ENCODE peak calls at places on chromosomes 16 and 17, in four cellular contexts. E, T, X and I are unnamed samples.

GRCh38 chr17:28474035-28474640 is 694 bp downstream of the SLC13A2 start:
- DNase-seq in T (no peak), X (no peak), E (no peak), I (no peak)

GRCh38 chr17:82698974-82699442 is 510 bp upstream of the RAB40B start:
- DNase-seq in T (no peak), X (no peak), E (no peak), I (no peak)

GRCh38 chr17:44931376-44931775 is 16.1 kb upstream of the GFAP start:
- DNase-seq in E (no peak), X (no peak), T (no peak), I (no peak)

GRCh38 chr17:28937044-28937729 is 14.1 kb downstream of the PHF12 start:
- DNase-seq in E (no peak), T (no peak), X (no peak), I (no peak)

GRCh38 chr16:85782476-85782875 is 16.9 kb downstream of the EMC8 start:
- DNase-seq in E (no peak), X (no peak), T (no peak), I (no peak)

GRCh38 chr16:11682655-11683096 is 14.4 kb downstream of the SNN start:
- DNase-seq in E (no peak), T (no peak), X (no peak), I (no peak)

GRCh38 chr17:72465191-72466024 is 344.6 kb downstream of the SOX9 start:
- DNase-seq in E (no peak), T (no peak), X (peak; percentile 93), I (peak; percentile 73)

GRCh38 chr17:16085066-16085699 is 85.6 kb downstream of the TTC19 start:
- DNase-seq in X (no peak), E (no peak), T (no peak), I (no peak)

GRCh38 chr16:62869837-62870236 is 833.6 kb upstream of the CDH8 start:
- DNase-seq in E (no peak), X (peak; percentile 11), T (no peak), I (peak; percentile 26)

GRCh38 chr16:66369055-66369592 is 2.6 kb downstream of the CDH5 start:
- DNase-seq in T (no peak), E (no peak), X (no peak), I (no peak)

GRCh38 chr17:82984751-82985435 is 94.5 kb upstream of the METRNL start:
- DNase-seq in E (no peak), X (no peak), T (no peak), I (no peak)

GRCh38 chr16:48393843-48394703 is 8.9 kb upstream of the SIAH1 start:
- DNase-seq in X (no peak), T (peak; percentile 83), E (peak; percentile 26), I (no peak)

GRCh38 chr16:82954224-82954929 is 327.6 kb downstream of the CDH13 start:
- DNase-seq in X (no peak), T (no peak), E (no peak), I (no peak)

GRCh38 chr17:7576432-7576937 is 3.0 kb upstream of the CD68 start:
- DNase-seq in X (no peak), E (no peak), T (no peak), I (no peak)

DNA sequence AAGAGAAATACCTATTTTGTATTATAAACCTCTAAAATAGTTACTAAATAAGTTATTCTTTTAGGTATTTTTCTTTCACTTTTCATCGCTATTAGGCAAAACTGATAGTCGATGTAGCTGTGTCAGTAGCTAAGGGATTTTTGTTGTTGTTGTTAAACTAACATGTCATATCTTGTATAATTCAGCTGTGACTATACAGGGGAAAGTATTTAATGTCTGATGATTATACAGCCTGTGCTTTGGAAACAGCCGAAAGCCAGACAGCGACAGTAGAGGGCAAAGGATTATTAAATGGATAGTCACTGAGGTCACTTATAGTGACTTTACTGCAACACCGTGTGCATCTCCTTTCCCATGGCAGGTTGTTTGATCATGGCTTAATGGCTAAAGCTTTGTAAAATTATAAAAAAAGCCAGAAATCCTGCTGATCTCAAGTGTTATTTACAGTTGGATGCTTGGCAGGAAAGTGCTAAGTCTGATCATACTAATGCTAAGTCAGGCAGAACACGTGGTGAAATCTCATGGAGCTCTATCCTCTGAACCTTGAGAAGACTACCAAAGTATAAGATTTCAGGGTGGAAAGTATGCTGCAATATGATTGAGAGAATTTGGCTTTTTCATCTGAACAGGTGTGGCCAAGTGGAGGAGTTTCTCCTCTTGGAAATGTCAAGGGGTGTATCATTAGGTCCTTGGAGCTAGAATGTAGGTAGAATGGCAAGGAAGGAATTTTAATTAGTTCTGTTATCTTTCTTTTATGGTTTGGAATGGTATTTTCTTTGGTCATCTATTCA is 88.4 kb downstream of the FTO start:
- DNase-seq in X (no peak), T (no peak), E (no peak), I (no peak)
- H3K27me3 ChIP-seq in X (no peaks in the 10 kb centered on the region), T (no peaks in the 10 kb centered on the region), E (no peaks in the 10 kb centered on the region), I (no peaks in the 10 kb centered on the region)

DNA sequence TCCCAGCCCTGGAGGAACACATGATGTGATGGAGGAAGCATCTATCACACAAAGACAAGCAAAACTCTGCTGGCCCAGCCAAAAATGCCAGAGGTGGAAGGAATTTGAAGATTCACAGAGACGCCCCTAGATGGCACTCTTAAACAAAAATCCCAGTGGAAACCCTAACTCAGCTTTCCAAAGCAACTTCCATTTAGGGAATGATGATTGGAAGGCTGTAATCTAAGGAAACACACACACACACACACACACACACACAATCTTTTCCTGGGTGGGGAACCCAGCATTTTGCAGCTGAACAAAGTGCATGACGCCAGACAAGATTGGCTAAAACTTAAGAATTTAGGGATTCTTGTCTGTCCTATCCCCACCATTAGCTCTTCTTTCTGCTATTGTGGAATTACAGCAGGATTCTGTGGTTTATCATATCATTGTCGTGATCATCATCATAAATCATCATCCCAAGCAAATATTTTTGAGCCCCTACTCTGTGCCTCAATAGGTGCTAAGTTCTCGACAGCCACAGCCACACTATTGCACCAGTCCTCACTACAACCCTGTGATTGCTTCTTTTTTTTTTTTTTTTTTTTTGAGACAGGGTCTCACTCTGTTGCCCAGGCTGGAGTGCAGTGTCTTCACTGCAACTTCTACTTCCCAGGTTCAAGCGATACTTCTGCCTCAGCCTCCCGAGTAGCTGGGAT is 1.6 kb upstream of the LDAF1 start:
- DNase-seq in X (no peak), T (no peak), E (no peak), I (no peak)
- TF ChIP-seq CTCF in X (peak; percentile 80), T (peak; percentile 57), E (peak; percentile 44), I (peak; percentile 55)

DNA sequence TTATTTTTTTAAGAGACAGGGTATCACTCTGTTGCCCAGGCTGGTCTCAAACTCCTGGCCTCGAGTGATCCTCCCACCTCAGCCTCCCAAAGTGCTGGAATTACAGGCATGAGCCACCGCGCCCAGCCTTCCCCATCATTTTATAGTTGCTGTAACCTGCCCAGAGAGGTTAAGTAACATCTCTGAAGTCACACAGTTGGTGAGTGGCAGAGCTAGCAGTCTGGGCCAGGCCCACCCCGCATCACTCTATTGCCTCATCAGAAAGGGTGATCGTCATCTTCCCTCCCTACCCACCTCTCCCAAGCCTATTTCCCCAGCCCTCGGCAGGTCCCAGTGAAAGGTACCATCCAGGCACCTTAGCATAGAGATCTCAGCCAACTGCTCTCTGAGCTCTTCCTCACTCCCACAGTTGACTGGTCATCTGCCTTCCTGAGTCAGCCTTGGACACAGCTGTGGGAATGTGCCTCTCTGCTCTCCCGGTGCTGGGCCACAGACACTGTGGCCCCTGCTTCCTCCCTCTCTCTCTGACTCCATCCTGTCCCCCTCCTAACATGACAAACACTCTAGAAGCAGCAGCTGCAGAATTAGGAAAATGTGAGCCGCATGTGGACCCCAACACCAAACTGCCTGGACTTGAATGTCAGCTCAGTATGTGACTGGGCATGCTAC is 57.1 kb downstream of the SCNN1B start:
- DNase-seq in E (no peak), X (no peak), T (no peak), I (no peak)
- H3K36me3 ChIP-seq in E (no peaks in the 10 kb centered on the region), X (no peaks in the 10 kb centered on the region), T (no peaks in the 10 kb centered on the region), I (no peaks in the 10 kb centered on the region)

DNA sequence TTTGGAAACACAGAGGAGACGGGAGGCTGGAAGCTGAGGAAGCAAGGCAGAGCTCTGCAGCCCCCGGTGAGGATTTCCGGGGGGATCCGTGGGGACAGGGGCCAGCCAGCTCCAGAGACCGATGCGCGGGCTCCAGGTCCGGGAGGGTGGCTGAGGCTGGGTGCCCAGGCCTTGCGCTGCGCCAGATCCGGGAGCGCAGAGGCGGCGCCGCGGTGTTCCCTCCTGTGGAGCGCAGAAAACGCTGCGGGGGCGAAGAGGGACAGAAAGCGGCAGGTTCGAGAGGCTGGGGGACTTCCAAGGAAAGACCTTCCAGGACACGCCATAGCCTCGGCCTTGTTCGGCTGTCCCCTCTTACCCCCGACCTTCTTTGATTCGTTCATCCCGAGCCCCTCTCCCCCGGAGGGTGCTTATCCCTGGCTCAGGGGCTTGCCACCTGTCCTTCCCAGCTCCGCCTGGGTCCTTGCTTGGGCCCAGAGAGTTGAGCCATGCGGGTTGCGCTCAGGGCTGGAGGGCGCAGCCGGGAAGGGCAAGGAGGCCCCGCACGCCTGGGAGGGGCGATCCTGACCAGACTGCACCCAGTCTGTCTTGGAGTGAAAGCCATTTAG is 697 bp upstream of the SHISA9 start:
- DNase-seq in E (no peak), T (no peak), X (no peak), I (no peak)
- H3K27me3 ChIP-seq in E (no peaks in the 10 kb centered on the region), T (peaks cover 61% of the 10 kb centered on the region), X (peaks cover 19% of the 10 kb centered on the region), I (peaks cover 2% of the 10 kb centered on the region)

DNA sequence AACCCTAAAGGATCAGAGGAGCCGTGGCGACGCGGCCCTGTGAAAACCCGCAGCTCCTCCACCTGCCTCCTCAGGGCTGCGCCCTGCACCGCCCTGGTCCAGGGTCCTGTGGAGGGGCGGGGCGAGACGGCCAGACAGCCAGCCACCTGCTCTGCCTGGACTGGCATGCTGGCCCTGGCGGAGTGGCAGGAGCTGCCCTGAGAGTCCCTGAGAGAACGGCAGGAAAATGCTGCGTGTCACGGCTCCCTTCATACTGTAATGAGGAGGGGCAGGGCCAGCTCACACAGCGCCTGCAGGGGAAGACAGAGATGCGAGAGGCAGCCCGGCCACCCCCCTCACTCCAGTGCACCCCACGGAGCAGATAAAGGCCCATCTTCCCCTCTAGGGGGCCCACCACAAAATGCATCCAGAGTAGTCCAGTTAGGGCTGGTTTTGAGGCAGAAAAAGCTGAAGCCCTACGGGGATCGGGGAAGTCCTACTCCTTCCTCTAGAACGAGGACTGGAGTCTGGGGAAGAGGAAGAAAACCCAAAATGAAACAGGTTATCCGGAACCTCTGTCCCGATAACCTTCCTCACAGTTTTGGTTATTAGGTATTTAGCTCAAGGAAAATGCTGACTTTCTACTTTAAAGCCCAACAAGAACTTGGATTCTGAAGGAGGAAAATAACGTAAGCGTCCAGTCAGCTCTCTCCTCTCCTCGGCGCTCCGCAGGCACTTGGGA is 97.6 kb upstream of the DNAH17 start:
- DNase-seq in X (no peak), E (no peak), T (no peak), I (no peak)
- TF ChIP-seq CTCF in X (no peak), E (no peak), T (no peak), I (peak; percentile 13)

GRCh38 chr17:47605006-47605405 is 44.7 kb upstream of the KPNB1 start:
- DNase-seq in T (no peak), E (no peak), X (no peak), I (no peak)
- H3K36me3 ChIP-seq in T (peaks cover 99% of the 10 kb centered on the region), E (peaks cover 8% of the 10 kb centered on the region), X (peaks cover 2% of the 10 kb centered on the region), I (peaks cover 4% of the 10 kb centered on the region)

GRCh38 chr17:57507828-57508227 is 237.3 kb downstream of the CCDC182 start:
- DNase-seq in T (no peak), X (no peak), E (no peak), I (no peak)
- H3K27me3 ChIP-seq in T (no peaks in the 10 kb centered on the region), X (no peaks in the 10 kb centered on the region), E (no peaks in the 10 kb centered on the region), I (no peaks in the 10 kb centered on the region)

GRCh38 chr16:68749424-68749823 is 12.3 kb downstream of the CDH1 start:
- DNase-seq in E (no peak), X (no peak), T (no peak), I (no peak)
- TF ChIP-seq CTCF in E (no peak), X (peak; percentile 22), T (no peak), I (peak; percentile 47)